ENCODE peak calls at places on chromosome 7, in six cellular contexts. L, H, U, O, Z and G are unnamed samples.

GRCh38 chr7:92489634-92490033 is 11.9 kb upstream of the ERVW-1 start:
- DNase-seq in L (no peak), H (no peak), U (no peak), O (no peak), Z (no peak), G (no peak)

GRCh38 chr7:36289833-36290661 is 99.6 kb upstream of the ANLN start:
- DNase-seq in L (no peak), H (peak; percentile 47), U (no peak), O (peak; percentile 30), Z (no peak), G (peak; percentile 94)

GRCh38 chr7:138021889-138022288 is 20.0 kb upstream of the CREB3L2 start:
- DNase-seq in L (no peak), H (no peak), U (no peak), O (no peak), Z (no peak), G (no peak)

GRCh38 chr7:40598915-40599314 is 464.1 kb downstream of the SUGCT start:
- DNase-seq in L (no peak), H (no peak), U (no peak), O (no peak), Z (no peak), G (no peak)

GRCh38 chr7:101589976-101590662 is 39.0 kb downstream of the MYL10 start:
- DNase-seq in L (no peak), H (no peak), U (no peak), O (no peak), Z (no peak), G (no peak)

GRCh38 chr7:45122975-45123860 is 11.7 kb upstream of the TBRG4 start:
- DNase-seq in L (no peak), H (no peak), U (no peak), O (no peak), Z (no peak), G (no peak)

GRCh38 chr7:143455494-143455893 is 12.2 kb downstream of the TAS2R60 start:
- DNase-seq in L (no peak), H (no peak), U (no peak), O (no peak), Z (no peak), G (no peak)

GRCh38 chr7:32461484-32461883 is 28.7 kb downstream of the LSM5 start:
- DNase-seq in L (no peak), H (no peak), U (no peak), O (no peak), Z (no peak), G (no peak)

GRCh38 chr7:145175366-145175765 is 339.5 kb upstream of the TPK1 start:
- DNase-seq in L (peak; percentile 11), H (no peak), U (no peak), O (no peak), Z (no peak), G (no peak)

GRCh38 chr7:26367219-26367711 is 75.6 kb downstream of the SNX10 start:
- DNase-seq in L (no peak), H (no peak), U (no peak), O (no peak), Z (no peak), G (no peak)

GRCh38 chr7:19051767-19052375 is 65.6 kb downstream of the TWIST1 start:
- DNase-seq in L (peak; percentile 54), H (no peak), U (no peak), O (no peak), Z (no peak), G (peak; percentile 6)

GRCh38 chr7:1060315-1061080 is 16.2 kb downstream of the GPR146 start:
- DNase-seq in L (no peak), H (no peak), U (peak; percentile 48), O (no peak), Z (no peak), G (no peak)

GRCh38 chr7:25823571-25823970 is 328.4 kb upstream of the NFE2L3 start:
- DNase-seq in L (no peak), H (no peak), U (no peak), O (no peak), Z (no peak), G (no peak)

GRCh38 chr7:134016223-134016941 is 110.8 kb upstream of the LRGUK start:
- DNase-seq in L (peak; percentile 43), H (no peak), U (no peak), O (peak; percentile 10), Z (no peak), G (peak; percentile 43)
- TF ChIP-seq CTCF in L (peak; percentile 69), H (peak; percentile 39), U (peak; percentile 11), O (peak; percentile 82), Z (peak; percentile 72), G (peak; percentile 85)

DNA sequence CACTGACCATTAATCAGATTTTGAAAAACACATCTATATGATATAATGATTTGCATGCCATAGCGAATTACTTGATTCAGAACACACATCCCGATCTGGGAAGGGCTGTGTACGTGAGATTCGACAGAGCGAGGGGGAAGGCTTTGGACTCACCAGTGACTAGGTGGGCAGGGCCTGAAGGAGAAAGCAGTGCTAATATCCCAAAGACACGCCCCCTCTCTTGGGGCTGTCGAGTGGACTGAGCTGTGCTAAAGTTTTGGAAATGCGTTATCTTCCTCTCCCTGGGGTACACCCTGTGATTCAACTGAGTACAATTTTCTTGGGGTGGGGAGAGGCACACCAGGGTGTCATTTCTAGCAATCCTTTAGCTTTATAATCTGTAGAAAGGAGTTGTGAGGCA is 1.8 kb downstream of the LRRC17 start:
- DNase-seq in L (peak; percentile 92), H (peak; percentile 78), U (no peak), O (peak; percentile 91), Z (no peak), G (no peak)
- H3K4me3 ChIP-seq in L (peak overlapping the region; percentile 67), H (peak overlapping the region; percentile 53), U (no peak overlapping the region), O (peak overlapping the region; percentile 90), Z (peak overlapping the region; percentile 43), G (no peak overlapping the region)

DNA sequence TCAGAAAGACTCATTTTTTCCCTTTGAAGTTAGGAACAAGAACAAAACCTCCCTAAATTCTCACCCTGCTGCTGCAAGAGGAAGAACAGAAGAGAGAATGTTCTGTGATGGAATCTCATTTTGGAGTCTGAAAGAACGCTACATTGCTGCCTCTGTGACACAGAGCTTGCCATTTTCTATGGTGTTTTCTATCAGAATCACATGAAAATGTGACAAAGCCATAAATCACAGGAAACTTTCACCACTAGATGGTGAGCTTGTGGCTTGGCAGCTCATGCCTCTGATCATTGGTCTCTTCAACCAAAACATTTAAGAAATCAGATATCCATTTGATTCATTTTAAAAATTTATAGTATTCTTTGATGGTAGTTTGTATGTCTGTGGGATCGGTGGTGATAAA is 82.9 kb downstream of the CADPS2 start:
- DNase-seq in L (peak; percentile 47), H (no peak), U (no peak), O (peak; percentile 16), Z (no peak), G (peak; percentile 8)
- TF ChIP-seq CTCF in L (peak; percentile 33), H (peak; percentile 20), U (no peak), O (peak; percentile 47), Z (no peak), G (peak; percentile 85)

DNA sequence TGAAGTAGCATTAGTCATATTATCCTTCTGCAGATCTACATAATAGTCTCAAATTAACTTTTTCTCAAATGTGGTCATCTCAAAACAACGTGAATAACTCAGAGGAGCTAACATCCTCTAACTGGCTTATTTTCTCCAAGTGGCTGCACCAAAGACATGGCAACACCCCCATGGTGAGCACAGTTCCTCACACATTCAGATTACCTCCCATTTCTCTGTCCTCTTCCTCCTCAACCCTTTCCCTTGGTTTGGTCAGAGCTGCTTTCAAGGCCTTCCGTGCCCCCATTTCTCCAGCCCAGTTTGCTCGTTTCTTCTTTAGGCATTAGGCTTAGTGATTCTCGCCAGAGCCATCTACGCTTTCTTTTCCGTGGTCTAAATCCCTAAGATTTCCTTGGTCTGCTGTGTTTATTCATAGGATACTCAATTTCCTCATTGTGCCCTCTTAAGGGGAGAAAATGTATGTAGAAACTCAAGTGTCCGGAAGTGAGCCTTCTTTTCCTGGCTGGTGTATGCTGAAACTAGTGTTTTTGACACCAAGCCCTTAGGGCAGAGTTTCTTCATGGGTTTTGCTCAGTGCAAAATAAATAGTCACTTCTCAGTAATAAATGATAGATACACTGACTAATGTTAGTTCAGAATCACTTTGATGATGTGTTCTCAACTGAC is 2.6 kb downstream of the MET start:
- DNase-seq in L (no peak), H (no peak), U (no peak), O (peak; percentile 70), Z (no peak), G (no peak)
- H3K4me3 ChIP-seq in L (peak overlapping the region; percentile 89), H (no peak overlapping the region), U (no peak overlapping the region), O (peak overlapping the region; percentile 26), Z (no peak overlapping the region), G (no peak overlapping the region)

GRCh38 chr7:96414931-96415292 is 93.0 kb upstream of the SLC25A13 start:
- DNase-seq in L (peak; percentile 48), H (no peak), U (no peak), O (no peak), Z (no peak), G (peak; percentile 33)
- TF ChIP-seq CTCF in L (peak; percentile 77), H (no peak), U (no peak), O (peak; percentile 49), Z (peak; percentile 70), G (peak; percentile 97)